ENCODE peak calls at places on chromosomes 16 and 17, in seven cellular contexts. R, Q, L, G, E, C and A are unnamed samples.

GRCh38 chr17:69150333-69150732 is 8.6 kb upstream of the ABCA6 start:
- DNase-seq in R (no peak), Q (no peak), L (no peak), G (no peak), E (no peak), C (no peak), A (no peak)

GRCh38 chr17:29444589-29444988 is 54.4 kb downstream of the TAOK1 start:
- DNase-seq in R (no peak), Q (no peak), L (no peak), G (no peak), E (no peak), C (no peak), A (no peak)

GRCh38 chr16:75315907-75316306 is 64.5 kb upstream of the BCAR1 start:
- DNase-seq in R (no peak), Q (no peak), L (no peak), G (no peak), E (no peak), C (no peak), A (no peak)

GRCh38 chr17:5500804-5501391 is 14.5 kb downstream of the MIS12 start:
- DNase-seq in R (peak), Q (peak), L (peak), G (peak), E (peak), C (peak), A (no peak)

GRCh38 chr16:85436207-85436606 is 176.9 kb upstream of the GSE1 start:
- DNase-seq in R (no peak), Q (no peak), L (no peak), G (no peak), E (no peak), C (no peak), A (no peak)

GRCh38 chr17:39622380-39623006 is 4.3 kb upstream of the PPP1R1B start:
- DNase-seq in R (peak), Q (no peak), L (no peak), G (no peak), E (peak), C (peak), A (no peak)

GRCh38 chr17:49501496-49501895 is 6.4 kb downstream of the NGFR start:
- DNase-seq in R (no peak), Q (no peak), L (no peak), G (no peak), E (no peak), C (no peak), A (no peak)

GRCh38 chr17:50604470-50604869 is 30.2 kb upstream of the ABCC3 start:
- DNase-seq in R (no peak), Q (no peak), L (no peak), G (no peak), E (no peak), C (no peak), A (no peak)

GRCh38 chr17:57468932-57469775 is 212.8 kb downstream of the MSI2 start:
- DNase-seq in R (no peak), Q (no peak), L (no peak), G (no peak), E (no peak), C (no peak), A (no peak)

GRCh38 chr16:50547340-50547865 is 793 bp upstream of the NKD1 start:
- DNase-seq in R (peak), Q (no peak), L (peak), G (peak), E (peak), C (peak), A (peak)

GRCh38 chr17:81037026-81037782 is 2.3 kb downstream of the BAIAP2 start:
- DNase-seq in R (no peak), Q (peak), L (no peak), G (no peak), E (no peak), C (no peak), A (no peak)

GRCh38 chr17:62753562-62753961 is 54.6 kb downstream of the MARCHF10 start:
- DNase-seq in R (no peak), Q (no peak), L (no peak), G (no peak), E (no peak), C (no peak), A (no peak)

GRCh38 chr17:5237541-5238016 is 2.9 kb upstream of the SCIMP start:
- DNase-seq in R (peak), Q (peak), L (peak), G (peak), E (no peak), C (no peak), A (no peak)

GRCh38 chr17:76659928-76660614 is 16.5 kb upstream of the ST6GALNAC1 start:
- DNase-seq in R (no peak), Q (peak), L (no peak), G (peak), E (peak), C (no peak), A (peak)

GRCh38 chr16:79334127-79334526 is 266.4 kb downstream of the MAF start:
- DNase-seq in R (peak), Q (no peak), L (peak), G (peak), E (no peak), C (no peak), A (no peak)

GRCh38 chr17:75240394-75241142 is 20.8 kb downstream of the GGA3 start:
- DNase-seq in R (no peak), Q (no peak), L (peak), G (peak), E (no peak), C (no peak), A (no peak)

GRCh38 chr17:74012465-74012864 is 191.0 kb upstream of the RPL38 start:
- DNase-seq in R (no peak), Q (no peak), L (no peak), G (no peak), E (no peak), C (no peak), A (no peak)

GRCh38 chr16:56353054-56353921 is 72.1 kb downstream of the AMFR start:
- DNase-seq in R (no peak), Q (peak), L (no peak), G (no peak), E (no peak), C (no peak), A (no peak)

GRCh38 chr16:64364894-64365293 is 757.0 kb downstream of the CDH11 start:
- DNase-seq in R (no peak), Q (no peak), L (no peak), G (no peak), E (no peak), C (no peak), A (no peak)

GRCh38 chr17:56939869-56940484 is 20.9 kb downstream of the COIL start:
- DNase-seq in R (no peak), Q (no peak), L (no peak), G (peak), E (no peak), C (no peak), A (peak)

GRCh38 chr17:77312061-77312684 is 171.4 kb downstream of the SEC14L1 start:
- DNase-seq in R (no peak), Q (no peak), L (no peak), G (no peak), E (no peak), C (no peak), A (no peak)

GRCh38 chr17:79108232-79108850 is 33.7 kb downstream of the ENGASE start:
- DNase-seq in R (no peak), Q (no peak), L (no peak), G (no peak), E (no peak), C (no peak), A (no peak)

GRCh38 chr17:40122944-40123810 is 1.4 kb downstream of the MSL1 start:
- DNase-seq in R (peak), Q (no peak), L (peak), G (peak), E (peak), C (no peak), A (peak)

GRCh38 chr16:2237552-2238395 is 1.5 kb downstream of the DNASE1L2 start:
- DNase-seq in R (no peak), Q (no peak), L (no peak), G (no peak), E (no peak), C (no peak), A (no peak)

GRCh38 chr16:10827691-10828341 is 9.2 kb upstream of the TVP23A start:
- DNase-seq in R (no peak), Q (peak), L (peak), G (no peak), E (no peak), C (no peak), A (no peak)

GRCh38 chr16:84823484-84823883 is 3.7 kb downstream of the CRISPLD2 start:
- DNase-seq in R (no peak), Q (no peak), L (no peak), G (no peak), E (no peak), C (no peak), A (no peak)

GRCh38 chr16:2816751-2817495 is at the start of gene PRSS21:
- DNase-seq in R (peak), Q (peak), L (no peak), G (no peak), E (no peak), C (peak), A (no peak)

GRCh38 chr17:13265306-13265705 is 247.5 kb upstream of the ELAC2 start:
- DNase-seq in R (no peak), Q (no peak), L (no peak), G (no peak), E (no peak), C (no peak), A (no peak)